ENCODE peak calls at places on chromosomes 6 and 20, in nine cellular contexts. One of them, this sample, is unnamed.

GRCh38 chr20:6765469-6766058 is 1.9 kb upstream of the BMP2 start:
- DNase-seq in activated CD4-positive, alpha-beta T cell treated with anti-CD3 and anti-CD28 coated beads, Interleukin-2, amount 50 U/mL, for 48 hours: no peak
- DNase-seq in neural crest cell: peak
- DNase-seq in HFFc6: peak
- DNase-seq in thoracic aorta: no peak
- DNase-seq in spleen: no peak
- DNase-seq in epithelial cell of esophagus: peak
- DNase-seq in activated T-helper 1 cell treated with anti-CD3 and anti-CD28 coated beads, Interleukin-2, amount 50 U/mL, for 16 hours: no peak
- DNase-seq in pancreas: no peak
- DNase-seq in this sample: peak

GRCh38 chr20:17648306-17648646 is 33.8 kb downstream of the RRBP1 start:
- DNase-seq in thoracic aorta: no peak
- DNase-seq in neural crest cell: no peak
- DNase-seq in HFFc6: no peak
- DNase-seq in spleen: peak
- DNase-seq in epithelial cell of esophagus: no peak
- DNase-seq in pancreas: no peak
- DNase-seq in activated CD4-positive, alpha-beta T cell treated with anti-CD3 and anti-CD28 coated beads, Interleukin-2, amount 50 U/mL, for 48 hours: no peak
- DNase-seq in activated T-helper 1 cell treated with anti-CD3 and anti-CD28 coated beads, Interleukin-2, amount 50 U/mL, for 16 hours: no peak
- DNase-seq in this sample: no peak

GRCh38 chr6:140441256-140441655 is 1066.8 kb upstream of the CITED2 start:
- DNase-seq in thoracic aorta: no peak
- DNase-seq in activated CD4-positive, alpha-beta T cell treated with anti-CD3 and anti-CD28 coated beads, Interleukin-2, amount 50 U/mL, for 48 hours: peak
- DNase-seq in HFFc6: peak
- DNase-seq in spleen: peak
- DNase-seq in neural crest cell: peak
- DNase-seq in epithelial cell of esophagus: peak
- DNase-seq in pancreas: peak
- DNase-seq in activated T-helper 1 cell treated with anti-CD3 and anti-CD28 coated beads, Interleukin-2, amount 50 U/mL, for 16 hours: no peak
- DNase-seq in this sample: peak

GRCh38 chr6:137044366-137045220 is at the start of gene IL20RA:
- DNase-seq in activated T-helper 1 cell treated with anti-CD3 and anti-CD28 coated beads, Interleukin-2, amount 50 U/mL, for 16 hours: no peak
- DNase-seq in pancreas: peak
- DNase-seq in epithelial cell of esophagus: no peak
- DNase-seq in spleen: peak
- DNase-seq in thoracic aorta: no peak
- DNase-seq in HFFc6: no peak
- DNase-seq in activated CD4-positive, alpha-beta T cell treated with anti-CD3 and anti-CD28 coated beads, Interleukin-2, amount 50 U/mL, for 48 hours: no peak
- DNase-seq in neural crest cell: peak
- DNase-seq in this sample: peak

GRCh38 chr6:50007821-50008220 is 14.0 kb downstream of the DEFB110 start:
- DNase-seq in pancreas: no peak
- DNase-seq in HFFc6: no peak
- DNase-seq in epithelial cell of esophagus: peak
- DNase-seq in activated CD4-positive, alpha-beta T cell treated with anti-CD3 and anti-CD28 coated beads, Interleukin-2, amount 50 U/mL, for 48 hours: no peak
- DNase-seq in spleen: no peak
- DNase-seq in thoracic aorta: no peak
- DNase-seq in neural crest cell: no peak
- DNase-seq in activated T-helper 1 cell treated with anti-CD3 and anti-CD28 coated beads, Interleukin-2, amount 50 U/mL, for 16 hours: no peak
- DNase-seq in this sample: peak

GRCh38 chr6:138278326-138278725 is 60.0 kb upstream of the PBOV1 start:
- DNase-seq in neural crest cell: no peak
- DNase-seq in spleen: no peak
- DNase-seq in epithelial cell of esophagus: peak
- DNase-seq in thoracic aorta: no peak
- DNase-seq in activated CD4-positive, alpha-beta T cell treated with anti-CD3 and anti-CD28 coated beads, Interleukin-2, amount 50 U/mL, for 48 hours: no peak
- DNase-seq in pancreas: peak
- DNase-seq in HFFc6: peak
- DNase-seq in activated T-helper 1 cell treated with anti-CD3 and anti-CD28 coated beads, Interleukin-2, amount 50 U/mL, for 16 hours: no peak
- DNase-seq in this sample: peak

GRCh38 chr6:144007779-144008500 is at the start of gene PLAGL1:
- DNase-seq in thoracic aorta: no peak
- DNase-seq in pancreas: peak
- DNase-seq in epithelial cell of esophagus: peak
- DNase-seq in HFFc6: peak
- DNase-seq in activated CD4-positive, alpha-beta T cell treated with anti-CD3 and anti-CD28 coated beads, Interleukin-2, amount 50 U/mL, for 48 hours: peak
- DNase-seq in activated T-helper 1 cell treated with anti-CD3 and anti-CD28 coated beads, Interleukin-2, amount 50 U/mL, for 16 hours: no peak
- DNase-seq in spleen: peak
- DNase-seq in neural crest cell: peak
- DNase-seq in this sample: peak

GRCh38 chr6:104607501-104607900 is 252.2 kb downstream of the HACE1 start:
- DNase-seq in neural crest cell: no peak
- DNase-seq in HFFc6: no peak
- DNase-seq in activated T-helper 1 cell treated with anti-CD3 and anti-CD28 coated beads, Interleukin-2, amount 50 U/mL, for 16 hours: no peak
- DNase-seq in pancreas: no peak
- DNase-seq in epithelial cell of esophagus: peak
- DNase-seq in spleen: no peak
- DNase-seq in activated CD4-positive, alpha-beta T cell treated with anti-CD3 and anti-CD28 coated beads, Interleukin-2, amount 50 U/mL, for 48 hours: no peak
- DNase-seq in thoracic aorta: no peak
- DNase-seq in this sample: no peak

GRCh38 chr6:45687570-45687969 is 309.8 kb upstream of the SUPT3H start:
- DNase-seq in activated T-helper 1 cell treated with anti-CD3 and anti-CD28 coated beads, Interleukin-2, amount 50 U/mL, for 16 hours: no peak
- DNase-seq in spleen: no peak
- DNase-seq in pancreas: no peak
- DNase-seq in HFFc6: no peak
- DNase-seq in activated CD4-positive, alpha-beta T cell treated with anti-CD3 and anti-CD28 coated beads, Interleukin-2, amount 50 U/mL, for 48 hours: no peak
- DNase-seq in thoracic aorta: no peak
- DNase-seq in neural crest cell: no peak
- DNase-seq in epithelial cell of esophagus: no peak
- DNase-seq in this sample: no peak

GRCh38 chr6:3943373-3943772 is 94.2 kb downstream of the FAM50B start:
- DNase-seq in activated T-helper 1 cell treated with anti-CD3 and anti-CD28 coated beads, Interleukin-2, amount 50 U/mL, for 16 hours: no peak
- DNase-seq in spleen: no peak
- DNase-seq in thoracic aorta: no peak
- DNase-seq in neural crest cell: no peak
- DNase-seq in activated CD4-positive, alpha-beta T cell treated with anti-CD3 and anti-CD28 coated beads, Interleukin-2, amount 50 U/mL, for 48 hours: no peak
- DNase-seq in HFFc6: no peak
- DNase-seq in epithelial cell of esophagus: no peak
- DNase-seq in pancreas: no peak
- DNase-seq in this sample: no peak

GRCh38 chr6:36873612-36874011 is 991 bp downstream of the PPIL1 start:
- DNase-seq in pancreas: no peak
- DNase-seq in thoracic aorta: no peak
- DNase-seq in HFFc6: no peak
- DNase-seq in activated T-helper 1 cell treated with anti-CD3 and anti-CD28 coated beads, Interleukin-2, amount 50 U/mL, for 16 hours: no peak
- DNase-seq in epithelial cell of esophagus: peak
- DNase-seq in neural crest cell: no peak
- DNase-seq in activated CD4-positive, alpha-beta T cell treated with anti-CD3 and anti-CD28 coated beads, Interleukin-2, amount 50 U/mL, for 48 hours: no peak
- DNase-seq in spleen: no peak
- DNase-seq in this sample: peak

GRCh38 chr6:56902551-56903464 is 52.1 kb upstream of the BEND6 start:
- DNase-seq in activated CD4-positive, alpha-beta T cell treated with anti-CD3 and anti-CD28 coated beads, Interleukin-2, amount 50 U/mL, for 48 hours: no peak
- DNase-seq in epithelial cell of esophagus: peak
- DNase-seq in pancreas: no peak
- DNase-seq in thoracic aorta: no peak
- DNase-seq in activated T-helper 1 cell treated with anti-CD3 and anti-CD28 coated beads, Interleukin-2, amount 50 U/mL, for 16 hours: no peak
- DNase-seq in HFFc6: peak
- DNase-seq in neural crest cell: no peak
- DNase-seq in spleen: no peak
- DNase-seq in this sample: peak

GRCh38 chr20:13638162-13638495 is 603 bp downstream of the TASP1 start:
- DNase-seq in spleen: no peak
- DNase-seq in thoracic aorta: no peak
- DNase-seq in neural crest cell: no peak
- DNase-seq in activated T-helper 1 cell treated with anti-CD3 and anti-CD28 coated beads, Interleukin-2, amount 50 U/mL, for 16 hours: no peak
- DNase-seq in epithelial cell of esophagus: peak
- DNase-seq in pancreas: no peak
- DNase-seq in activated CD4-positive, alpha-beta T cell treated with anti-CD3 and anti-CD28 coated beads, Interleukin-2, amount 50 U/mL, for 48 hours: no peak
- DNase-seq in HFFc6: no peak
- DNase-seq in this sample: no peak

GRCh38 chr6:84026721-84027164 is 6.8 kb upstream of the MRAP2 start:
- DNase-seq in spleen: no peak
- DNase-seq in HFFc6: no peak
- DNase-seq in pancreas: no peak
- DNase-seq in activated T-helper 1 cell treated with anti-CD3 and anti-CD28 coated beads, Interleukin-2, amount 50 U/mL, for 16 hours: no peak
- DNase-seq in activated CD4-positive, alpha-beta T cell treated with anti-CD3 and anti-CD28 coated beads, Interleukin-2, amount 50 U/mL, for 48 hours: no peak
- DNase-seq in neural crest cell: no peak
- DNase-seq in thoracic aorta: no peak
- DNase-seq in epithelial cell of esophagus: peak
- DNase-seq in this sample: no peak

GRCh38 chr20:38674178-38675133 is 49.8 kb upstream of the SLC32A1 start:
- DNase-seq in HFFc6: no peak
- DNase-seq in activated T-helper 1 cell treated with anti-CD3 and anti-CD28 coated beads, Interleukin-2, amount 50 U/mL, for 16 hours: no peak
- DNase-seq in neural crest cell: peak
- DNase-seq in spleen: peak
- DNase-seq in thoracic aorta: no peak
- DNase-seq in activated CD4-positive, alpha-beta T cell treated with anti-CD3 and anti-CD28 coated beads, Interleukin-2, amount 50 U/mL, for 48 hours: peak
- DNase-seq in epithelial cell of esophagus: peak
- DNase-seq in pancreas: peak
- DNase-seq in this sample: peak

GRCh38 chr20:51446656-51447055 is 95.9 kb downstream of the NFATC2 start:
- DNase-seq in neural crest cell: peak
- DNase-seq in spleen: peak
- DNase-seq in epithelial cell of esophagus: peak
- DNase-seq in activated T-helper 1 cell treated with anti-CD3 and anti-CD28 coated beads, Interleukin-2, amount 50 U/mL, for 16 hours: no peak
- DNase-seq in HFFc6: peak
- DNase-seq in pancreas: peak
- DNase-seq in activated CD4-positive, alpha-beta T cell treated with anti-CD3 and anti-CD28 coated beads, Interleukin-2, amount 50 U/mL, for 48 hours: no peak
- DNase-seq in thoracic aorta: no peak
- DNase-seq in this sample: peak

GRCh38 chr6:80134065-80134464 is 27.6 kb downstream of the BCKDHB start:
- DNase-seq in activated T-helper 1 cell treated with anti-CD3 and anti-CD28 coated beads, Interleukin-2, amount 50 U/mL, for 16 hours: no peak
- DNase-seq in thoracic aorta: no peak
- DNase-seq in neural crest cell: no peak
- DNase-seq in pancreas: no peak
- DNase-seq in HFFc6: no peak
- DNase-seq in epithelial cell of esophagus: peak
- DNase-seq in spleen: no peak
- DNase-seq in activated CD4-positive, alpha-beta T cell treated with anti-CD3 and anti-CD28 coated beads, Interleukin-2, amount 50 U/mL, for 48 hours: no peak
- DNase-seq in this sample: no peak

This sample was measured in astrocyte of the hippocampus.